ENCODE peak calls at places on chromosome 18, in six cellular contexts. H is body of pancreas, Z is upper lobe of right lung, D is pancreas, Y is PC-3, W is uterus. L is an unnamed sample.

GRCh38 chr18:7273301-7273911 is 42.5 kb downstream of the LRRC30 start:
- DNase-seq in Y (peak; percentile 91), H (peak; percentile 39), W (peak; percentile 76), Z (peak; percentile 82), D (peak; percentile 23), L (no peak)

GRCh38 chr18:52992041-52992440 is 652.0 kb downstream of the DCC start:
- DNase-seq in D (no peak), Z (no peak), H (no peak), W (no peak), Y (no peak), L (no peak)

GRCh38 chr18:45266023-45266422 is 349.3 kb upstream of the SLC14A2 start:
- DNase-seq in Y (no peak), Z (no peak), H (no peak), W (no peak), D (no peak), L (no peak)

GRCh38 chr18:21484851-21485636 is 115.5 kb downstream of the ESCO1 start:
- DNase-seq in W (no peak), D (no peak), H (no peak), Z (no peak), Y (peak; percentile 15), L (no peak)

GRCh38 chr18:3180325-3180724 is 39.4 kb downstream of the MYOM1 start:
- DNase-seq in Z (no peak), Y (no peak), W (no peak), H (no peak), D (no peak), L (no peak)

GRCh38 chr18:2459886-2460285 is 111.4 kb downstream of the METTL4 start:
- DNase-seq in Y (peak; percentile 67), H (no peak), D (no peak), Z (no peak), W (no peak), L (no peak)

GRCh38 chr18:27057459-27058302 is 127.4 kb downstream of the CHST9 start:
- DNase-seq in H (peak; percentile 18), W (no peak), Z (no peak), D (no peak), Y (no peak), L (no peak)

GRCh38 chr18:23849141-23849540 is 159.9 kb downstream of the LAMA3 start:
- DNase-seq in D (no peak), Y (peak; percentile 94), H (no peak), W (no peak), Z (no peak), L (no peak)

GRCh38 chr18:36298113-36298701 is 694 bp downstream of the FHOD3 start:
- DNase-seq in D (no peak), Y (no peak), Z (no peak), W (no peak), H (no peak), L (peak; percentile 30)

GRCh38 chr18:9705183-9705864 is 2.8 kb upstream of the RAB31 start:
- DNase-seq in H (no peak), Y (peak; percentile 68), W (peak; percentile 52), D (no peak), Z (no peak), L (no peak)

GRCh38 chr18:62944454-62944853 is 229.1 kb downstream of the PHLPP1 start:
- DNase-seq in D (no peak), H (no peak), W (no peak), Z (no peak), Y (no peak), L (no peak)

GRCh38 chr18:42929857-42930256 is 185.6 kb downstream of the RIT2 start:
- DNase-seq in Z (no peak), D (no peak), H (no peak), W (no peak), Y (no peak), L (no peak)

GRCh38 chr18:35289293-35290069 is 548 bp downstream of the ZSCAN30 start:
- DNase-seq in Y (no peak), W (peak; percentile 35), H (peak; percentile 60), D (peak; percentile 31), Z (peak; percentile 67), L (peak; percentile 49)

GRCh38 chr18:48123324-48123723 is 192.9 kb upstream of the SMAD2 start:
- DNase-seq in H (no peak), Z (no peak), Y (no peak), D (no peak), W (no peak), L (no peak)

GRCh38 chr18:44818148-44818547 is 137.5 kb downstream of the SETBP1 start:
- DNase-seq in H (no peak), D (no peak), Y (no peak), Z (no peak), W (no peak), L (no peak)

GRCh38 chr18:59629894-59630293 is 67.3 kb downstream of the CCBE1 start:
- DNase-seq in H (peak; percentile 18), Y (no peak), W (peak; percentile 67), D (peak; percentile 13), Z (no peak), L (no peak)

GRCh38 chr18:24627644-24628315 is 167.3 kb downstream of the HRH4 start:
- DNase-seq in Z (no peak), W (no peak), H (no peak), Y (no peak), D (no peak), L (no peak)

GRCh38 chr18:69102959-69103358 is 297.7 kb upstream of the DOK6 start:
- DNase-seq in W (no peak), Z (no peak), H (no peak), Y (no peak), D (no peak), L (no peak)

GRCh38 chr18:6593142-6593889 is 136.2 kb upstream of the ARHGAP28 start:
- DNase-seq in H (no peak), Y (no peak), W (no peak), D (no peak), Z (no peak), L (no peak)

GRCh38 chr18:58291131-58291530 is 247.1 kb downstream of the NEDD4L start:
- DNase-seq in Z (no peak), W (no peak), H (no peak), Y (no peak), D (no peak), L (no peak)

GRCh38 chr18:44826418-44827259 is 146.0 kb downstream of the SETBP1 start:
- DNase-seq in D (peak; percentile 67), Y (peak; percentile 63), Z (no peak), H (peak; percentile 88), W (peak; percentile 95), L (peak; percentile 88)

GRCh38 chr18:35512761-35513160 is 15.0 kb upstream of the INO80C start:
- DNase-seq in H (no peak), D (no peak), W (no peak), Y (no peak), Z (no peak), L (no peak)

GRCh38 chr18:42941860-42942259 is 173.6 kb downstream of the RIT2 start:
- DNase-seq in W (no peak), D (no peak), Z (no peak), H (no peak), Y (no peak), L (no peak)

GRCh38 chr18:32777049-32777448 is 4.2 kb upstream of the KLHL14 start:
- DNase-seq in H (no peak), Z (no peak), D (no peak), Y (no peak), W (no peak), L (no peak)

GRCh38 chr18:47175283-47175894 is 775 bp downstream of the IER3IP1 start:
- DNase-seq in D (peak; percentile 24), Y (no peak), Z (no peak), W (no peak), H (peak; percentile 37), L (no peak)

GRCh38 chr18:7592305-7593071 is 25.4 kb downstream of the PTPRM start:
- DNase-seq in Z (no peak), W (no peak), Y (no peak), D (no peak), H (no peak), L (no peak)

GRCh38 chr18:62324917-62325805 is at the start of gene TNFRSF11A:
- DNase-seq in H (peak; percentile 79), D (peak; percentile 69), W (no peak), Z (peak; percentile 83), Y (peak; percentile 71), L (no peak)

GRCh38 chr18:79401494-79402208 is 5.9 kb downstream of the NFATC1 start:
- DNase-seq in D (no peak), W (no peak), Z (peak; percentile 65), H (no peak), Y (no peak), L (peak; percentile 52)

GRCh38 chr18:76565238-76566173 is 70.5 kb upstream of the ZNF516 start:
- DNase-seq in Y (peak; percentile 70), D (peak; percentile 65), H (peak; percentile 79), Z (peak; percentile 79), W (peak; percentile 86), L (peak; percentile 75)

DNA sequence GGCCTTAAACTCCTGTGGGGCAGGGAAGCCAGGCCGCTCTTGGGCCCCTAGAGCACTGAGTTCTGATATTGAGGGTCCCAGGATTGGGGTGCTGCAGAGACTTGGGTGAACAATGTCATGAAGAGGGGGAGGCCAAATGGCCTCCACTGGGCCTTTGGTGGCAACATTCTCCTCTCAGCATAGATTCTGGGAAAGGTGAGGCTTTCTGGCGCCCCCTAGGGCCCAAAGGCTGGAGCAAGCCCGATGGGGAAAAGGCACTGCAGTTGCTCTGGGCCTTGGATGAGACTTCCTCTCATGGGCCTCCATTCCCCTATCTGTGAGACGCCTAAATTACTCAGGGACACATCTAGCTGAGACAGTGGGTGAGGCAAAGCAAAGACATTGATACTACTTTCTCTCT is 84.8 kb downstream of the ACAA2 start:
- DNase-seq in D (peak; percentile 47), Y (peak; percentile 41), Z (peak; percentile 70), H (peak; percentile 66), W (no peak), L (peak; percentile 26)
- TF ChIP-seq CTCF in D (peak; percentile 41), Y (peak; percentile 54), Z (peak; percentile 67), H (peak; percentile 50), W (no peak), L (no peak)

DNA sequence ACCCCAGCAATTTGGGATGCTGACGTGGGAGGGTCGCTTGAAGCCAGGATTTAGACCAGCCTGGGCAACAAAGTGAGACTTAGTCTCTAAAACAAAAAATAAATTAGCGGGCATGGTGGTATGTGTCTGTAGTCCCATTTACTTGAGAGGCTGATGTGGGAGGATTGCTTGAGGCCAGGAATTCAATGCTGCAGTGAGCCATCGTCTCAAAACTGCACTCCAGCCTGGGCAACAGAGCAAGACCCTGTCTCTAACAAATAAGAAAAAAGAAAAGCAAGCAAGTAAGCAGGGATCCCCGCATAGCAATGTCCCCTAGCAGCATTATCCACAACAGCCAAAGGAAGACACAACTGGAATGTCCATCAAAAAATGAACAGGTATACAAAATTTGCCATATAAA is 3.4 kb downstream of the TXNL1 start:
- DNase-seq in W (no peak), H (no peak), Y (no peak), Z (no peak), D (no peak), L (no peak)
- H3K4me3 ChIP-seq in W (no peak overlapping the region), H (no peak overlapping the region), Y (peak overlapping the region; percentile 97), Z (no peak overlapping the region), D (no peak overlapping the region), L (no peak overlapping the region)

DNA sequence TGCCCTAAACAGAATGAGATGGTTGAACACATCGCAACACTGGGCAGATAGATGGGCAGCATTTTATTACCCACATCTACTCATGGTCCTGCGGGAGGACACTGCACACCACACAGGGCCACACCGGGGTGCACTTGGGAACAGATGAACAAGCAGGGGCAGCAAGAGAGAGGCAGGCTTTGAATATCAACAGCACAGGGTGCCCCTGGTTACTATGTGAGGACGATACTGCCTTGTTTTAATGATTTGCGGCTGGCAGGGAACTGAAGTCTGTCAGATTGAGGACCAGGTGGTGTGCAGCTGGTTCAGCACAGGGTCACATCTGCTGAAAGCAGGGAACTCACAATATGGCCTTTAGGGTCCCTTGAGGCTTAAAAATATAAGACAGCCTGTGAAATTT is 195.7 kb downstream of the PIEZO2 start:
- DNase-seq in Y (no peak), H (no peak), Z (no peak), W (no peak), D (no peak), L (no peak)
- TF ChIP-seq CTCF in Y (no peak), H (no peak), Z (no peak), W (no peak), D (no peak), L (no peak)

GRCh38 chr18:37874721-37875120 is 309.1 kb upstream of the CELF4 start:
- DNase-seq in D (no peak), H (no peak), W (no peak), Z (no peak), Y (no peak), L (no peak)
- H3K4me3 ChIP-seq in D (no peak overlapping the region), H (no peak overlapping the region), W (no peak overlapping the region), Z (no peak overlapping the region), Y (no peak overlapping the region), L (no peak overlapping the region)